ENCODE peak calls at places on chromosomes 12 and 14, in eight cellular contexts. X is Calu3, U is A172, H is NCI-H774, V is activated gamma-delta T cell treated with Interleukin-2 at 50 U/mL for 16 hours, P is MCF 10A, S is brain microvascular endothelial cell, Y is GM04503. K is an unnamed sample.

GRCh38 chr12:80580254-80580653 is 127.2 kb upstream of the MYF6 start:
- DNase-seq in V (no peak), U (peak), H (no peak), P (peak), S (peak), Y (peak), X (no peak), K (no peak)

GRCh38 chr14:72651715-72652114 is 242.2 kb downstream of the DPF3 start:
- DNase-seq in H (no peak), P (no peak), S (no peak), U (no peak), V (no peak), Y (no peak), X (no peak), K (no peak)

GRCh38 chr12:83349907-83350611 is 663.4 kb downstream of the TMTC2 start:
- DNase-seq in X (no peak), Y (no peak), P (no peak), H (no peak), S (no peak), U (no peak), V (no peak), K (no peak)

GRCh38 chr12:123743002-123743401 is 19.1 kb upstream of the DNAH10 start:
- DNase-seq in X (no peak), H (no peak), U (no peak), P (no peak), S (no peak), Y (no peak), V (no peak), K (no peak)

GRCh38 chr12:2264622-2265306 is 212.0 kb downstream of the CACNA1C start:
- DNase-seq in Y (peak), U (peak), V (no peak), S (peak), H (no peak), X (no peak), P (peak), K (no peak)

GRCh38 chr12:96170328-96170727 is 23.8 kb upstream of the ELK3 start:
- DNase-seq in P (no peak), X (no peak), V (no peak), U (no peak), Y (no peak), H (no peak), S (no peak), K (no peak)

GRCh38 chr12:80551897-80552296 is 107.9 kb downstream of the PTPRQ start:
- DNase-seq in X (peak), V (no peak), P (peak), U (peak), H (no peak), S (peak), Y (peak), K (no peak)

GRCh38 chr12:71746983-71747611 is 7.6 kb upstream of the RAB21 start:
- DNase-seq in X (peak), S (peak), P (peak), U (peak), H (peak), Y (no peak), V (peak), K (peak)

GRCh38 chr14:73245401-73246325 is 8.4 kb downstream of the PAPLN start:
- DNase-seq in V (peak), X (no peak), U (no peak), H (peak), S (no peak), P (no peak), Y (no peak), K (no peak)

GRCh38 chr12:70154960-70155589 is 88.2 kb upstream of the CNOT2 start:
- DNase-seq in S (no peak), P (peak), V (no peak), X (no peak), U (peak), Y (no peak), H (peak), K (no peak)

GRCh38 chr14:105419305-105420091 is at the start of gene MTA1:
- DNase-seq in X (peak), U (no peak), P (peak), Y (no peak), H (peak), S (no peak), V (peak), K (no peak)

GRCh38 chr12:120847392-120848157 is 56.6 kb downstream of the SPPL3 start:
- DNase-seq in H (no peak), V (no peak), P (peak), Y (no peak), U (no peak), S (no peak), X (no peak), K (no peak)

GRCh38 chr14:63854330-63854729 is 1.5 kb downstream of the SYNE2 start:
- DNase-seq in U (no peak), H (no peak), S (no peak), X (no peak), P (no peak), V (no peak), Y (no peak), K (no peak)

GRCh38 chr12:52372216-52373154 is 5.2 kb upstream of the KRT85 start:
- DNase-seq in U (peak), X (peak), Y (peak), P (peak), V (peak), H (peak), S (peak), K (peak)

GRCh38 chr14:65961004-65961403 is 525.2 kb upstream of the CCDC196 start:
- DNase-seq in S (peak), P (peak), X (peak), U (peak), Y (no peak), V (peak), H (no peak), K (peak)